ENCODE peak calls at places on chromosomes 11 and 22, in five cellular contexts. O, K, H, G and W are unnamed samples.

GRCh38 chr11:36622431-36623136 is 24.5 kb upstream of the RAG2 start:
- DNase-seq in O (no peak), K (no peak), H (no peak), G (peak; percentile 75), W (no peak)

GRCh38 chr22:26170795-26171194 is 1.5 kb downstream of the SEZ6L start:
- DNase-seq in O (no peak), K (no peak), H (no peak), G (peak; percentile 41), W (no peak)

GRCh38 chr11:68962527-68963250 is 18.1 kb downstream of the MRGPRD start:
- DNase-seq in O (no peak), K (peak; percentile 54), H (no peak), G (peak; percentile 67), W (peak; percentile 26)

GRCh38 chr11:61777234-61778090 is 14.9 kb downstream of the TMEM258 start:
- DNase-seq in O (no peak), K (peak; percentile 54), H (no peak), G (peak; percentile 61), W (peak; percentile 50)

GRCh38 chr11:36411202-36411640 is 98.9 kb downstream of the TRAF6 start:
- DNase-seq in O (peak; percentile 54), K (no peak), H (no peak), G (no peak), W (no peak)

GRCh38 chr11:65862191-65862735 is 2.0 kb downstream of the MUS81 start:
- DNase-seq in O (no peak), K (no peak), H (no peak), G (no peak), W (no peak)

GRCh38 chr22:31228425-31228824 is 16.3 kb downstream of the LIMK2 start:
- DNase-seq in O (no peak), K (no peak), H (no peak), G (no peak), W (no peak)

GRCh38 chr11:120056301-120057027 is 81.4 kb downstream of the TRIM29 start:
- DNase-seq in O (no peak), K (no peak), H (no peak), G (no peak), W (no peak)

GRCh38 chr11:96763244-96763643 is 373.4 kb downstream of the JRKL start:
- DNase-seq in O (no peak), K (no peak), H (no peak), G (no peak), W (no peak)

GRCh38 chr11:131186629-131187075 is 183.8 kb upstream of the NTM start:
- DNase-seq in O (no peak), K (no peak), H (no peak), G (no peak), W (no peak)

GRCh38 chr11:64251722-64251985 is 324 bp downstream of the PLCB3 start:
- DNase-seq in O (no peak), K (no peak), H (no peak), G (peak; percentile 68), W (no peak)

GRCh38 chr11:113363406-113363805 is 24.2 kb upstream of the ANKK1 start:
- DNase-seq in O (no peak), K (no peak), H (no peak), G (no peak), W (no peak)

GRCh38 chr22:26168199-26168915 is 905 bp upstream of the SEZ6L start:
- DNase-seq in O (no peak), K (no peak), H (no peak), G (no peak), W (no peak)

GRCh38 chr11:96827164-96827563 is 437.4 kb downstream of the JRKL start:
- DNase-seq in O (no peak), K (no peak), H (no peak), G (peak; percentile 26), W (no peak)

DNA sequence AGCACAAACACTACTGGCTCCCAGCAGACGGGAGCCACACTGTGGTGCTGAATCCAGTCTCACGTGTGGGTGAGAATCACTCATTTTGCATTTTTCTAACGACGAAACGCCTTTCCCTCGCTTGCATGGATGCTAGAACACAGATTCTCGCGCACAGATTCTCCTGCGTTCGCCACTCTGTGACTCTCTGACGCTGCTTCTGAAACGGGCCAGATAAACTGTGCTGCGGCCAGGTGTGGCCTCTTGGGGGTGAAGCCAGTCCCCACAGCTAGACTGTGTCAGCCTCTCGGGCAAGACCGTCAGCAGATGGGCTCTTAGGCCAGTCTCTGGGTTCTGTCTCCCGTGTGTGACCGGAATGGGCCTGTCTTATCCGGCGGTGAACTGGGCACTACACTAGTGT is 44.6 kb downstream of the TRMU start:
- DNase-seq in O (no peak), K (no peak), H (no peak), G (no peak), W (no peak)
- H3K4me1 ChIP-seq in O (peaks cover 3% of the 10 kb centered on the region), K (no peaks in the 10 kb centered on the region), H (peaks cover 5% of the 10 kb centered on the region), G (no peaks in the 10 kb centered on the region), W (no peaks in the 10 kb centered on the region)

GRCh38 chr11:67286621-67287333 is 2.3 kb upstream of the ANKRD13D start:
- DNase-seq in O (no peak), K (peak; percentile 29), H (no peak), G (no peak), W (no peak)
- H3K27ac ChIP-seq in O (peak overlapping the region; percentile 96), K (peak overlapping the region; percentile 79), H (peak overlapping the region; percentile 89), G (peak overlapping the region; percentile 96), W (peak overlapping the region; percentile 95)

GRCh38 chr11:78868563-78868962 is 293.9 kb upstream of the NARS2 start:
- DNase-seq in O (no peak), K (no peak), H (no peak), G (no peak), W (no peak)
- H3K9me3 ChIP-seq in O (no peaks in the 10 kb centered on the region), K (no peaks in the 10 kb centered on the region), H (no peaks in the 10 kb centered on the region), G (no peaks in the 10 kb centered on the region), W (no peaks in the 10 kb centered on the region)

GRCh38 chr22:36289406-36289870 is 36.5 kb downstream of the APOL1 start:
- DNase-seq in O (peak; percentile 78), K (no peak), H (no peak), G (no peak), W (no peak)
- H3K4me1 ChIP-seq in O (no peaks in the 10 kb centered on the region), K (peaks cover 44% of the 10 kb centered on the region), H (peaks cover 5% of the 10 kb centered on the region), G (peaks cover 4% of the 10 kb centered on the region), W (peaks cover 23% of the 10 kb centered on the region)

DNA sequence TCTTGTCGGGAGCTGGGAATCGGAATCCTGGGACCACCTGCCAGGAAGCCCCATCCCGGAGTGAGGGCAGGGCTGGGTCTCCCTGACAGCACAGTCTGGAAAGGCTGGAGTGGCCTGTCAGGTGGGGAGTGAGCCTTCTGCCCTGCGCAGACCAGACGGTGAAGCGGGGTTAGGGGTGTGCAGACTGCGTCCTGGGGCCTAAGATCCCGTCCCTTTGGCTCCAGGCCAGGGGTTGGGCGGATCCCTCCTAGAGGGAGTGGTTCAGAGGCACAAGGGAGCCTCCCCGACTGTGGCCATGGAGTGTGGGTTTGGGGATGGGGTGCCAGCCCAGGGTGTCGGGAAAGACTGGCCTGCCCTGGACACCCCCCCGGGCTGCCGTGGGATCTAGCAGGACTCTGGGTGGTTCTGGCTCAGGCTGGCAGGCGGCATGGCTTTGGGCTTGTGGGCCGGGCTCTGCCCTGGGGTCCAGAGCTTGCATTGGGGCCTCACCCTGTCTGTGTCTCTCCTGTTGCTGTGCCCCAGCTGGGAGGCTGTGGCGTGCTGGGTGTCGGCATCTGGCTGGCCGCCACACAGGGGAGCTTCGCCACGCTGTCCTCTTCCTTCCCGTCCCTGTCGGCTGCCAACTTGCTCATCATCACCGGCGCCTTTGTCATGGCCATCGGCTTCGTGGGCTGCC is 19.5 kb downstream of the TSPAN4 start:
- DNase-seq in O (no peak), K (no peak), H (no peak), G (no peak), W (no peak)
- H3K27ac ChIP-seq in O (no peak overlapping the region), K (no peak overlapping the region), H (no peak overlapping the region), G (no peak overlapping the region), W (no peak overlapping the region)

GRCh38 chr22:48449466-48450187 is 1378.0 kb downstream of the BRD1 start:
- DNase-seq in O (no peak), K (no peak), H (no peak), G (no peak), W (no peak)
- H3K9me3 ChIP-seq in O (no peaks in the 10 kb centered on the region), K (no peaks in the 10 kb centered on the region), H (no peaks in the 10 kb centered on the region), G (no peaks in the 10 kb centered on the region), W (no peaks in the 10 kb centered on the region)

GRCh38 chr22:36461665-36462474 is 19.6 kb downstream of the TXN2 start:
- DNase-seq in O (peak; percentile 85), K (no peak), H (no peak), G (no peak), W (no peak)
- H3K4me1 ChIP-seq in O (peaks cover 5% of the 10 kb centered on the region), K (peaks cover 7% of the 10 kb centered on the region), H (peaks cover 17% of the 10 kb centered on the region), G (peaks cover 5% of the 10 kb centered on the region), W (peaks cover 5% of the 10 kb centered on the region)

DNA sequence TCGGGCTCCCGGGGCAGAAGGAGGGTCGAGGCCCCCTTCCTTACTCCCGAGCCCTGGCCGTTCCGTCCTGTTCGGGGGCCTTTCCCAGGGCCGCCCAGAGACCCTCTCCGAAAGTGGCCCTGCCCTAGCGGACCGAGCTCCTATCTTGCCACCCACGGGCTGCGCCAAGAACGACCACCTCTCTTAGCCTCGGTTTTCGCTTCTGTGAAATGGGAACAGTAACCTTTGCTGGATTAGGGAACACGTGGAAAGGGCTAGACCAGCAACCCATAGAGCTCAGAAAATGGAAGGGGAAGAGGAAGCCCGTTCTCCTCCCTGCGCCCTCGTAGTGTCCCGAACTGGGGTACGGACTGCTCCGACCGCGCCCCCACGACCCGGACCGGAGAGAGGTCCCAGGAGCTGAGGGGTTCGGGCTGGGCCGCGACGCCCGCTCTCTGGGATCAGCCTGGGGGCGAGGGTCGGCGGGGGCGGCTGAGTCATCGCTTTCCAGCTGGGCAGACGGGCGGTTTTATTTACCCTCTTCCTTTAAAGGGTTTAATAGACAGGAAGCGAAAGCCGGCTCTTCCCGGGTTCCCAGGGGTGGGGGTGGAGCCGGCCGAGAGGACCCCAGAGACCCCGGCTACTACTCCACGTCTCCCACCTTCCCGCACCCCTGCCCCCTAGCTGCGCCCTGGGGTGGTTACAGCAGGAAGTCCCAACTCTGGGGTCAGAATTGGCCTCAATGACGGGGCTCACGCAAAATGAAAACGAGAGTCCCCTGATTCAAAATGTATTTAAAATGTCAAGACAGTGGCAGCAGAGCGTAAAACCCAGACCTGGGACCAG is 872 bp upstream of the PHLDA2 start:
- DNase-seq in O (no peak), K (peak; percentile 36), H (peak; percentile 69), G (peak; percentile 78), W (peak; percentile 49)
- H3K27ac ChIP-seq in O (peak overlapping the region; percentile 89), K (no peak overlapping the region), H (peak overlapping the region; percentile 84), G (peak overlapping the region; percentile 38), W (no peak overlapping the region)

GRCh38 chr22:49080631-49081030 is 747.0 kb downstream of the BRD1 start:
- DNase-seq in O (no peak), K (no peak), H (no peak), G (no peak), W (no peak)
- H3K9me3 ChIP-seq in O (no peaks in the 10 kb centered on the region), K (no peaks in the 10 kb centered on the region), H (no peaks in the 10 kb centered on the region), G (no peaks in the 10 kb centered on the region), W (no peaks in the 10 kb centered on the region)

GRCh38 chr22:39450258-39450955 is 6.4 kb upstream of the MGAT3 start:
- DNase-seq in O (no peak), K (no peak), H (no peak), G (no peak), W (no peak)
- H3K4me1 ChIP-seq in O (no peaks in the 10 kb centered on the region), K (peaks cover 42% of the 10 kb centered on the region), H (no peaks in the 10 kb centered on the region), G (peaks cover 11% of the 10 kb centered on the region), W (peaks cover 9% of the 10 kb centered on the region)